ENCODE peak calls at places on chromosomes 4 and X, in six cellular contexts. T, B, I, Y, G and R are unnamed samples.

GRCh38 chrX:40471965-40472648 is 108.7 kb upstream of the ATP6AP2 start:
- DNase-seq in B (peak; percentile 83), Y (peak; percentile 15), G (peak; percentile 37), T (peak; percentile 85), I (peak; percentile 37), R (peak; percentile 89)

GRCh38 chr4:93731448-93731847 is 97.1 kb upstream of the ATOH1 start:
- DNase-seq in Y (no peak), G (no peak), I (no peak), T (no peak), B (peak; percentile 10), R (no peak)

GRCh38 chr4:66853845-66854244 is 691.5 kb downstream of the CENPC start:
- DNase-seq in B (no peak), I (no peak), T (no peak), G (no peak), Y (no peak), R (no peak)

GRCh38 chrX:7706032-7706431 is 136.9 kb upstream of the VCX start:
- DNase-seq in B (no peak), T (no peak), Y (no peak), G (no peak), I (no peak), R (peak; percentile 0)

GRCh38 chr4:132809298-132810032 is 339.6 kb upstream of the PCDH10 start:
- DNase-seq in Y (no peak), B (no peak), T (no peak), G (no peak), I (no peak), R (no peak)

GRCh38 chrX:116806288-116806802 is 343.6 kb upstream of the CT83 start:
- DNase-seq in I (no peak), B (no peak), Y (no peak), T (no peak), G (no peak), R (no peak)

GRCh38 chr4:37628977-37629609 is 57.1 kb downstream of the RELL1 start:
- DNase-seq in Y (peak; percentile 46), B (peak; percentile 81), G (no peak), I (peak; percentile 54), T (peak; percentile 90), R (peak; percentile 85)

GRCh38 chr4:151842430-151843079 is 81.7 kb upstream of the GATB start:
- DNase-seq in B (no peak), I (no peak), T (no peak), G (no peak), Y (no peak), R (no peak)

GRCh38 chr4:30840571-30840970 is 120.4 kb downstream of the PCDH7 start:
- DNase-seq in I (no peak), B (peak; percentile 58), G (no peak), T (no peak), Y (no peak), R (no peak)

GRCh38 chrX:136115124-136115908 is 32.0 kb upstream of the FHL1 start:
- DNase-seq in G (no peak), B (peak; percentile 29), I (peak; percentile 43), Y (no peak), T (peak; percentile 43), R (peak; percentile 70)

GRCh38 chrX:74343970-74344622 is 40.1 kb downstream of the ZCCHC13 start:
- DNase-seq in B (peak; percentile 91), G (peak; percentile 63), I (peak; percentile 31), T (peak; percentile 93), Y (peak; percentile 41), R (peak; percentile 87)

GRCh38 chrX:138127314-138127713 is 561.4 kb downstream of the ZIC3 start:
- DNase-seq in I (no peak), G (no peak), B (peak; percentile 59), T (no peak), Y (no peak), R (peak; percentile 38)

GRCh38 chrX:107935200-107935599 is 47.0 kb downstream of the TEX13B start:
- DNase-seq in I (no peak), G (no peak), Y (no peak), B (peak; percentile 59), T (no peak), R (peak; percentile 4)

GRCh38 chr4:159070742-159071141 is 32.1 kb upstream of the RAPGEF2 start:
- DNase-seq in Y (no peak), B (peak; percentile 84), I (no peak), G (no peak), T (peak; percentile 3), R (peak; percentile 78)

GRCh38 chrX:120761810-120762209 is 113.9 kb downstream of the CT47B1 start:
- DNase-seq in B (peak; percentile 24), I (no peak), T (peak; percentile 84), G (no peak), Y (peak; percentile 12), R (peak; percentile 96)

GRCh38 chr4:139509727-139510410 is 46.1 kb downstream of the SETD7 start:
- DNase-seq in I (no peak), B (no peak), T (peak; percentile 20), G (no peak), Y (no peak), R (no peak)
- TF ChIP-seq CTCF in I (no peak), B (peak; percentile 10), T (peak; percentile 49), G (peak; percentile 28), Y (no peak), R (peak; percentile 32)

GRCh38 chr4:78059524-78059889 is 2.4 kb downstream of the FRAS1 start:
- DNase-seq in T (peak; percentile 41), B (peak; percentile 76), G (peak; percentile 59), I (peak; percentile 18), Y (peak; percentile 67), R (peak; percentile 85)
- TF ChIP-seq CTCF in T (peak; percentile 50), B (peak; percentile 55), G (peak; percentile 61), I (no peak), Y (no peak), R (peak; percentile 80)

DNA sequence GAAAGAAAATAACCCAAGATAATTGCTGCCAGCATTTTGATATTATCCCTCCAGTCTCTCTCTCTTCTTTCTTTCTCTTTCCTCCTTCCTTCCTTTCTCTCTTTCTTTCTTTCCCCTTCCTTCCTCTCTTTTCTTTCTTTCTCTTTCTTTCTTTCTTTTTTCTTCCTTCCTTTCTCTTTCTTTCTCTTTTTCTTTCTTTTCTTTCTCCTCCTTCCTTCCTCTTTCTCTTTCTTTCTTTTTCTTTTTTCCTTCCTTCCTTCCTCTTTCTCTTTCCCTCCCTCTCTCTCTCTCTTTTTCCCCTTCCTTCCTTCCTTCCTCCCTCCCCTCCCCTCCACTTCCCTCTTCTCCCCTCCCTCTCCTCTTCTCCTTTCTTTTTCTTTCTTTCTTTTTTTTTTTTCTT is 32.6 kb upstream of the SHISA3 start:
- DNase-seq in B (no peak), Y (no peak), I (no peak), T (no peak), G (no peak), R (no peak)
- TF ChIP-seq CTCF in B (no peak), Y (no peak), I (no peak), T (no peak), G (no peak), R (no peak)

DNA sequence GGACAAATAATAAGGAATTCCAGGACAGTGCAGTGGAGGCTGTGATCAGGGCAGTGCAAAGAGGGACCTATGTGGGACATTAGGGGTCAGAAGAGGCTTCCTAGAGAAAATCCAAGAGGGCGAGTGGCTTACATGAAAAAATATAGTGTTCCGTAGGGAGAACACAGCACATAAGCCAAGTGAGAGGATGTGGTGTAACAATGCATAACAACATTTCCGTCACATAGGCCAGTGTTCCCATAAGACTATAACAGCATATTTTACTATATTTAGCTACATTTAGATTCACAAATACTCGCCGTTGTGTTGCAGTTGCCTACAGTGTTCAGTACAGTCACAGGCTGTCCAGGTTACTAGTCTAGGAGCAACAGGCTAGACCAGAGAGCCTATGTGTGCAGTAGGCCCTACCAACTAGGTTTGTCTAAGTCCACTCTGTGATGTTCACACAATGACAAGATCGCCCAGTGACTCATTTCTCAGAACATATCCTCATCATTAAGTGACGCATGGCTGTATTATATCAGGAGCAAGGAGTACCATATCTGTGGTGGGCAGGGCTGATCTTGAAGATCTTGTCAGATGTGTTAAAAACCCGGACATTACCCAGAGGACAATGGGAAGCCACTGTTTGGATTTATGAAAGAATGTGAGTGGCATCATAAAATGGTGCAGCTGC is 74.0 kb upstream of the TBL1X start:
- DNase-seq in G (no peak), I (no peak), T (no peak), B (no peak), Y (no peak), R (no peak)
- TF ChIP-seq CTCF in G (no peak), I (no peak), T (no peak), B (no peak), Y (no peak), R (no peak)

GRCh38 chr4:31946456-31946855 is 1226.3 kb downstream of the PCDH7 start:
- DNase-seq in B (no peak), Y (no peak), G (no peak), T (no peak), I (no peak), R (no peak)
- TF ChIP-seq CTCF in B (no peak), Y (no peak), G (no peak), T (no peak), I (no peak), R (no peak)

DNA sequence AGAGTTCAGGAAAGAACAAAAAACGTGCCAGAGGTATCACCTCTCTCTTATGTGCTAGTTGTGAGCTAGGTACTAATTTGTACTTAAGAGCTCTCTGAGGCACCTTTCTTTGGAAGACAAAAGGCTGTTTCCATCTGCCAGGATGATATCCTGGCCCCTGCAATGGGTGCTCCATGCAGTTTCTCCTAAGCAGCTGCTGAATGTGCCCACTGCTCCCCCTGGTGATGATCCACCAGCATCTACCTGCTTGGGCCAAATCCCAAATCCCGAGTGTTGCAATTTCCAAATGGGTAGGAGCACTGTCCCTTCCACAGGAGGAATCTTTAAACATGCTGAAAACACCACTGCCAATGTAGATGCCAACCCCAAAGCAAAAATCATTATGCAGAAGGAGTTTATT is 69.4 kb upstream of the C4orf50 start:
- DNase-seq in G (no peak), I (no peak), B (peak; percentile 11), T (peak; percentile 16), Y (no peak), R (peak; percentile 5)
- TF ChIP-seq CTCF in G (peak; percentile 10), I (peak; percentile 33), B (no peak), T (peak; percentile 36), Y (no peak), R (peak; percentile 21)